ENCODE peak calls at places on chromosomes 5 and 9, in eight cellular contexts. H is A549, Q is HCT116, Z is HepG2, X is NB4, K is H1, G is K562, U is GM12878. Y is an unnamed sample.

GRCh38 chr9:22084336-22085035 is 75.4 kb upstream of the CDKN2B start:
- DNase-seq in H (no peak), Q (peak), Z (peak), X (no peak), K (no peak), G (no peak), U (no peak), Y (peak)

GRCh38 chr9:115596743-115597080 is 478.8 kb upstream of the TNC start:
- DNase-seq in H (no peak), Q (no peak), Z (no peak), X (no peak), K (no peak), G (no peak), U (no peak), Y (no peak)

GRCh38 chr5:64666058-64666457 is 24.2 kb upstream of the SHISAL2B start:
- DNase-seq in H (peak), Q (no peak), Z (no peak), X (no peak), K (no peak), G (peak), U (no peak), Y (no peak)

GRCh38 chr9:98897745-98898144 is 46.0 kb upstream of the COL15A1 start:
- DNase-seq in H (no peak), Q (no peak), Z (no peak), X (no peak), K (no peak), G (peak), U (no peak), Y (peak)

GRCh38 chr9:22682536-22683392 is 236.1 kb downstream of the DMRTA1 start:
- DNase-seq in H (peak), Q (no peak), Z (no peak), X (no peak), K (no peak), G (no peak), U (no peak), Y (no peak)

GRCh38 chr5:93072831-93073459 is 508.1 kb downstream of the NR2F1-AS1 start:
- DNase-seq in H (no peak), Q (no peak), Z (no peak), X (no peak), K (no peak), G (no peak), U (no peak), Y (peak)

GRCh38 chr9:110303136-110303535 is 34.5 kb downstream of the TXNDC8 start:
- DNase-seq in H (no peak), Q (no peak), Z (no peak), X (peak), K (no peak), G (no peak), U (no peak), Y (no peak)

GRCh38 chr9:84343111-84343521 is 2.6 kb upstream of the SLC28A3 start:
- DNase-seq in H (no peak), Q (no peak), Z (no peak), X (no peak), K (no peak), G (peak), U (no peak), Y (no peak)

GRCh38 chr5:68217476-68217984 is 2.0 kb downstream of the PIK3R1 start:
- DNase-seq in H (no peak), Q (no peak), Z (no peak), X (peak), K (no peak), G (no peak), U (no peak), Y (no peak)

GRCh38 chr9:108543251-108543768 is 312.5 kb downstream of the ACTL7B start:
- DNase-seq in H (peak), Q (no peak), Z (no peak), X (peak), K (peak), G (no peak), U (no peak), Y (no peak)

GRCh38 chr5:179974946-179975712 is 67.4 kb upstream of the TBC1D9B start:
- DNase-seq in H (peak), Q (no peak), Z (peak), X (peak), K (peak), G (peak), U (no peak), Y (peak)

GRCh38 chr9:84301851-84302250 is 38.7 kb downstream of the SLC28A3 start:
- DNase-seq in H (no peak), Q (no peak), Z (no peak), X (no peak), K (no peak), G (no peak), U (no peak), Y (peak)

GRCh38 chr9:95131023-95131943 is 186.2 kb downstream of the FANCC start:
- DNase-seq in H (peak), Q (peak), Z (peak), X (peak), K (no peak), G (peak), U (no peak), Y (peak)

GRCh38 chr5:56169949-56170348 is 63.2 kb downstream of the ANKRD55 start:
- DNase-seq in H (no peak), Q (no peak), Z (no peak), X (no peak), K (no peak), G (no peak), U (no peak), Y (no peak)

GRCh38 chr5:56169281-56169680 is 63.8 kb downstream of the ANKRD55 start:
- DNase-seq in H (no peak), Q (no peak), Z (no peak), X (no peak), K (no peak), G (no peak), U (no peak), Y (peak)

GRCh38 chr5:56167522-56167921 is 65.6 kb downstream of the ANKRD55 start:
- DNase-seq in H (no peak), Q (no peak), Z (no peak), X (no peak), K (no peak), G (no peak), U (no peak), Y (peak)

GRCh38 chr5:56166671-56167070 is 66.5 kb downstream of the ANKRD55 start:
- DNase-seq in H (no peak), Q (no peak), Z (no peak), X (peak), K (no peak), G (no peak), U (no peak), Y (no peak)

DNA sequence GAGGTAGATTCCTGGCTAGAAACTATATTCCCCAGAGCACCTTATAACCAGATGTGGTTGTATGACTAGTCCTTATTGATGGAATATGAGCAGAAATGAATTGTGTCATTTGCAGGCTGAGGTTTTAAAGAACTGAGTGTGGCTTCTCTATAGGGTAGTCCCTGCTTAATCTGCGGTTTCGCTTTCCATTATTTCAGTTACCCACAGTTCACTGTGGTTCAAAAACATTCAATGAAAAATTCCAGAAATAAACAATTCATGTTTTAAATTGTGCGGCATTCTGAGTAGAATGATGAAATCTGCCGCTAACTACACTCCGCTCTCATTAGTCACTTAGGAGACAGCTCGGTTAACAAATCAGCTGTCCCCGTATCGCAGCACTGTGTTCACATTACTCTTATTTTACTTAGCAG is 65.1 kb downstream of the ANKRD55 start:
- DNase-seq in H (no peak), Q (no peak), Z (no peak), X (peak), K (no peak), G (no peak), U (no peak), Y (no peak)
- H3K4me3 ChIP-seq in H (no peak), Q (no peak), Z (no peak), X (no peak), K (no peak), G (no peak), U (no peak), Y (no peak)

DNA sequence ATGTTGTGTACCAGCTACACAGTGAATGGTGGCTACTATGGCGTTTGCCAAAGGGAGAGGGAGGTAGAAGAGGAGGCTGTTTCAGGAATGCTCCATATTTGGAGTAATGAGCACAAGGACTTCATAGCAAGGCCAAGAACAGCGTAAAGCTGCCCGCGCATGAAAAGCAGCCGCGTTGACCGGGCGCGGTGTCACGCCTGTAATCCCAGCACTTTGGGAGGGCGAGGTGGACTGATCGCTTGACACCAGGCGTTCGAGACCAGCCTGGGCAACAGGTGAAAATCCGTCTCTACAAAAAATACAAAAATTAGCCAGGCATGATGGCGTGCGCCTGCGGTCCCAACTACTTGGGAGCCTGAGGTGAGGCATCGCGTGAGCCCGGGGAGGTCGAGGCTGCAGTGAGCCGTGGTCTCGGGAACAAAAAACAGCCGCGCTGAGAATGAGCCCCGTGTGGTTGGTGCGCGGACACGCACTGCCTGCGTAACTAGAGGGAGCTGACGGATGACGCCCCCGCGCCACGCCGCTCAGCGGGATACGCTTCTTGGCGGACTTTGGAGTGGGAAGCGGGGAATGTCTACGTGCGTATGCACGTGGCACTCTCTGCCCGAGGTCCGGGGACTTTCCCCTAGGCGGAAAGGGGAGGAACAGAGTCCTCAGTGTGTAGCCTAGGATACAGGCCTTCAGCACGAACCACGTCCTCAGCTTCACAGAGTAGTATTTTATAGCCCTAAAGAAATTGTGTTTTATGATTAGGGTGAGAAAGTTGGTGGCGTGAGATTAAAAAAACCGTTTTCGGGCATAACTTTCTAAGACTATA is at the start of gene RMRP:
- DNase-seq in H (peak), Q (peak), Z (peak), X (peak), K (peak), G (peak), U (peak), Y (peak)
- TF ChIP-seq POLR2A in H (no peak), Q (no peak), Z (peak), X (no peak), K (no peak), G (peak), U (no peak), Y (no peak)

GRCh38 chr5:142507528-142507927 is 178.4 kb downstream of the FGF1 start:
- DNase-seq in H (no peak), Q (no peak), Z (peak), X (no peak), K (no peak), G (peak), U (peak), Y (no peak)

GRCh38 chr5:142508027-142508426 is 177.9 kb downstream of the FGF1 start:
- DNase-seq in H (no peak), Q (no peak), Z (no peak), X (no peak), K (no peak), G (no peak), U (no peak), Y (peak)

GRCh38 chr5:142506756-142507155 is 179.1 kb downstream of the FGF1 start:
- DNase-seq in H (no peak), Q (no peak), Z (no peak), X (no peak), K (no peak), G (no peak), U (no peak), Y (no peak)

GRCh38 chr5:142508630-142509425 is 177.1 kb downstream of the FGF1 start:
- DNase-seq in H (no peak), Q (no peak), Z (no peak), X (no peak), K (no peak), G (peak), U (no peak), Y (no peak)

GRCh38 chr5:142506046-142506445 is 179.8 kb downstream of the FGF1 start:
- DNase-seq in H (no peak), Q (no peak), Z (no peak), X (no peak), K (no peak), G (peak), U (no peak), Y (no peak)
- TF ChIP-seq MAX in H (no peak), Q (no peak), Z (no peak), X (no peak), K (no peak), G (no peak), U (no peak), Y (no peak)

DNA sequence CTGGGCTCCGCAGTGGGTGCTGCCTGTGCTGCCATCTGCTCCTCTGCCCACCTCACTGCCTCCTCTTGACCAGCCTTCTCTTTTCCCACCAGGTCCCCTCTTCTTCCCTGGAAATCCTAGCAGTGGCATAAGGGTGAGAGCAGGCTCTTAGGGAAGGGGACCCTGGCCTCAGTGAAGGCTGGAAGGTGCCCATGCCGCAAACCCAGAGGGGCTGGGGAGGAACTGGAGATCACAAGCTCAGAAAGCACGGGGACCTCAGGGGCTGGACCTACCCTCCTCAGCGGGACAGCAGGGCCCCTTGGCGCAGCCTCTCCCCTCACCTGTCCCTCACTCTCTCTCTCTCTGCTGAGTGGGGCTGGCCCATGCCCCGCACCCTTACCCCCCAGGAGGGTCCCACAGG is 144.4 kb upstream of the IRX2 start:
- DNase-seq in H (no peak), Q (no peak), Z (no peak), X (no peak), K (no peak), G (no peak), U (no peak), Y (no peak)
- H3K4me3 ChIP-seq in H (no peak), Q (no peak), Z (no peak), X (no peak), K (no peak), G (no peak), U (no peak), Y (no peak)

DNA sequence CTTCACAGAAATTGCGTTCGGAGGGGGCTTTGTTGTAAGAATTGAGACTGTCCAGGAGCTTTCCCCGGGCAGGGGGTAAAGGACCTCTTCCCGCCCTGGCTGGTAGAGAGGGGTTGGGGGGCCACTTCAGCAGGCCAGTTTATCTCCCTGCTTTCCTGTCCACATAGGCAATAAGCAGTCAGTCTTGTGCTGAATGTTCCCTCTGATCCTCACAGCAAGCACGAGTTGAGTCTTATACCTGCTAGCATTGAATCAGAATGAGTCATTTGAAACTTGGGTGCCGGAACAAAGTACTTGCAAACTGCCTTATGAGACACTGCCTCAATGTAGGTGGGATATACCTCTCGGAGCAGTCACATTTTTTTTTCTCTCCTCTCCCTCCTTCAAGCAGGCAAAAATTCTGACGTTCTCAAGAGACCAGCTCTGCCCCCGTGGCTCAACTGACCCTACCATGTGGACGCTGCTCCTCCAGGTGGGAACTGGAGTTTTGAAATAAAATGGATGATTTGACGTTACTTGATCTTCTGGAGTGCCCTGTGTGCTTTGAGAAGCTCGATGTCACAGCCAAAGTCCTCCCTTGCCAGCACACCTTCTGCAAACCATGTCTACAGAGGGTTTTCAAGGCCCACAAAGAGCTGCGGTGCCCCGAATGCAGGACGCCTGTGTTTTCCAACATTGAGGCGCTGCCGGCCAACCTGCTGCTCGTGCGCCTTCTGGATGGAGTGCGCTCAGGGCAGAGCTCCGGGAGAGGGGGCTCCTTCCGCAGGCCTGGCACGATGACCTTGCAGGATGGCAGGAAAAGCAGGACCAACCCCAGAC is 1.3 kb downstream of the SH3RF2 start:
- DNase-seq in H (peak), Q (peak), Z (peak), X (peak), K (peak), G (no peak), U (no peak), Y (no peak)
- TF ChIP-seq POLR2A in H (no peak), Q (no peak), Z (no peak), X (no peak), K (no peak), G (no peak), U (no peak), Y (no peak)

GRCh38 chr5:146463446-146463845 is 16.3 kb downstream of the TCERG1 start:
- DNase-seq in H (no peak), Q (no peak), Z (no peak), X (no peak), K (no peak), G (no peak), U (no peak), Y (no peak)
- TF ChIP-seq MAX in H (no peak), Q (no peak), Z (no peak), X (no peak), K (no peak), G (no peak), U (no peak), Y (no peak)

DNA sequence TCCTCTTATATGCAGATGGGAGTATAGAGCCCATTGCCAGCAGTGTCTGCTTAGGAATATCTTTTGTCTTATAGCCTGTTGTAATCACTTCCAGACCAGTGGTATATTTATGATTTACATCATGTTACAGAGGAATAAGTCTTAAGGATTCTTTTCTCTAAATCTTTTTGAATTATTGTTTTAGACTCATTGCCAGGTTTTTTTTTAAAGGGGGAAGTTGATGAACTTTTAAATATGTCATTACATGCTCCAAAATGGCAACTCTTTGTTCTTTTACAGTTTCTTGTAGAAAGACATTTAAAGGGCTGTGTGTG is 59.3 kb upstream of the NFIB start:
- DNase-seq in H (no peak), Q (no peak), Z (no peak), X (no peak), K (no peak), G (no peak), U (no peak), Y (no peak)
- H3K4me3 ChIP-seq in H (no peak), Q (no peak), Z (no peak), X (no peak), K (no peak), G (no peak), U (no peak), Y (no peak)

DNA sequence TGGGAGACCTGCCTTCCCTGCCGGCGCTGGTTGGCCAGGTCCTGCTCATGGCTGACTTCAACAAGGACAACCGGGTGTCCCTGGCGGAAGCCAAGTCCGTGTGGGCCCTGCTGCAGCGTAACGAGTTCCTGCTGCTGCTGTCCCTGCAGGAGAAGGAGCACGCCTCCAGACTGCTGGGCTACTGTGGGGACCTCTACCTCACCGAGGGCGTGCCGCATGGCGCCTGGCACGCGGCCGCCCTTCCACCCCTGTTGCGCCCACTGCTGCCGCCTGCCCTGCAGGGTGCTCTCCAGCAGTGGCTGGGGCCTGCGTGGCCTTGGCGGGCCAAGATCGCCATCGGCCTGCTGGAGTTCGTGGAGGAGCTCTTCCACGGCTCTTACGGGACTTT is 10.6 kb downstream of the DIPK1B start:
- DNase-seq in H (peak), Q (no peak), Z (no peak), X (peak), K (no peak), G (no peak), U (no peak), Y (peak)
- TF ChIP-seq POLR2A in H (peak), Q (no peak), Z (no peak), X (no peak), K (no peak), G (peak), U (no peak), Y (peak)